ENCODE peak calls at places on chromosomes 13 and 19, in ten cellular contexts. D, C, N, B, Z, I, P, O, K and E are unnamed samples.

GRCh38 chr19:28465317-28466086 is 747.4 kb downstream of the UQCRFS1 start:
- DNase-seq in D (no peak), O (peak), N (no peak), Z (no peak), I (no peak), P (no peak), B (no peak), K (peak), C (no peak), E (no peak)

GRCh38 chr19:42540071-42540553 is 11.8 kb upstream of the CEACAM1 start:
- DNase-seq in Z (peak), D (peak), I (no peak), B (no peak), O (peak), K (no peak), N (peak), P (no peak), C (no peak), E (peak)

GRCh38 chr19:33490041-33490451 is 31.5 kb downstream of the PEPD start:
- DNase-seq in D (no peak), O (no peak), I (no peak), B (no peak), K (no peak), P (no peak), Z (no peak), C (no peak), N (no peak), E (no peak)

GRCh38 chr13:78660130-78660857 is 1.3 kb upstream of the OBI1 start:
- DNase-seq in D (no peak), Z (no peak), N (no peak), I (peak), B (no peak), O (no peak), P (no peak), K (peak), C (no peak), E (no peak)

GRCh38 chr19:42246143-42246868 is 3.9 kb upstream of the GSK3A start:
- DNase-seq in P (no peak), D (no peak), Z (peak), B (peak), K (peak), N (peak), O (peak), C (no peak), I (peak), E (no peak)

GRCh38 chr19:18940791-18941627 is at the start of gene HOMER3:
- DNase-seq in B (peak), P (peak), C (peak), I (peak), N (no peak), D (peak), Z (peak), O (peak), K (peak), E (peak)

GRCh38 chr13:77138813-77139212 is 111.9 kb upstream of the FBXL3 start:
- DNase-seq in O (no peak), K (no peak), I (no peak), B (no peak), D (no peak), C (no peak), N (no peak), Z (no peak), P (no peak), E (no peak)

GRCh38 chr19:13984875-13985741 is 21.0 kb downstream of the RFX1 start:
- DNase-seq in O (peak), C (no peak), Z (no peak), P (no peak), B (no peak), D (no peak), I (no peak), N (peak), K (no peak), E (no peak)

GRCh38 chr13:75704194-75704941 is 68.2 kb downstream of the LMO7 start:
- DNase-seq in I (no peak), C (no peak), P (no peak), B (no peak), K (peak), O (peak), Z (no peak), N (no peak), D (no peak), E (no peak)

GRCh38 chr13:113786262-113786841 is 27.3 kb downstream of the TMEM255B start:
- DNase-seq in K (peak), O (no peak), P (no peak), I (no peak), C (no peak), N (no peak), B (no peak), Z (peak), D (no peak), E (no peak)

GRCh38 chr19:29785955-29786589 is 25.7 kb upstream of the CCNE1 start:
- DNase-seq in N (no peak), K (no peak), Z (no peak), P (no peak), O (no peak), C (no peak), I (no peak), D (no peak), B (no peak), E (no peak)

GRCh38 chr13:99124695-99125334 is 75.8 kb upstream of the UBAC2 start:
- DNase-seq in P (no peak), Z (peak), N (no peak), B (no peak), O (no peak), I (no peak), D (no peak), C (no peak), K (peak), E (no peak)